ENCODE peak calls at places on chromosomes 12 and 14, in seven cellular contexts. K is IMR-90; Z is upper lobe of right lung; P is tibial artery; T is CD8-positive, alpha-beta T cell; A is mesendoderm; D is suprapubic skin. Q is an unnamed sample.
A peak's percentile ranks its signal among the peaks of the same experiment; 100 is the strongest.

GRCh38 chr14:76844223-76844622 is 18.0 kb downstream of the LRRC74A start:
- DNase-seq in K (peak; percentile 29), Z (peak; percentile 74), P (peak; percentile 76), D (peak; percentile 72), A (peak; percentile 77), T (peak; percentile 72), Q (peak; percentile 61)

GRCh38 chr12:100789975-100790374 is 4.6 kb upstream of the ANO4 start:
- DNase-seq in T (no peak), D (no peak), A (no peak), P (no peak), K (no peak), Z (no peak), Q (no peak)

GRCh38 chr14:52879958-52880357 is 70.9 kb downstream of the FERMT2 start:
- DNase-seq in T (no peak), K (peak; percentile 56), A (no peak), Z (no peak), P (no peak), D (no peak), Q (no peak)

GRCh38 chr14:23537351-23538048 is 14.1 kb downstream of the ZFHX2 start:
- DNase-seq in P (no peak), T (no peak), A (peak; percentile 92), K (peak; percentile 30), Z (no peak), D (no peak), Q (peak; percentile 97)

GRCh38 chr14:74671789-74672188 is 41.1 kb downstream of the AREL1 start:
- DNase-seq in A (no peak), D (no peak), Z (no peak), P (no peak), T (no peak), K (peak; percentile 79), Q (no peak)

GRCh38 chr14:52961060-52961639 is 10.3 kb upstream of the FERMT2 start:
- DNase-seq in K (peak; percentile 68), Z (peak; percentile 64), P (peak; percentile 66), D (peak; percentile 72), A (peak; percentile 91), T (peak; percentile 72), Q (peak; percentile 86)

GRCh38 chr12:61043838-61044237 is 1216.4 kb upstream of the USP15 start:
- DNase-seq in T (no peak), A (no peak), P (no peak), Z (no peak), K (no peak), D (no peak), Q (no peak)

GRCh38 chr14:49461529-49462401 is 124.4 kb downstream of the RPS29 start:
- DNase-seq in T (peak; percentile 53), P (no peak), A (peak; percentile 77), D (no peak), Z (no peak), K (peak; percentile 81), Q (peak; percentile 92)

GRCh38 chr12:103077108-103077773 is 119.8 kb downstream of the ASCL1 start:
- DNase-seq in D (no peak), Z (no peak), A (peak; percentile 1), K (no peak), P (no peak), T (no peak), Q (no peak)

GRCh38 chr12:6430990-6431353 is 13.8 kb upstream of the CD27 start:
- DNase-seq in P (peak; percentile 48), K (peak; percentile 29), Z (peak; percentile 23), T (no peak), D (peak; percentile 37), A (no peak), Q (no peak)

GRCh38 chr12:46832084-46832704 is 6.4 kb upstream of the SLC38A4 start:
- DNase-seq in D (no peak), Z (no peak), A (peak; percentile 67), P (no peak), T (no peak), K (no peak), Q (peak; percentile 87)

GRCh38 chr14:62179367-62180018 is 417.3 kb downstream of the SNAPC1 start:
- DNase-seq in A (peak; percentile 88), D (no peak), K (peak; percentile 91), P (no peak), Z (no peak), T (no peak), Q (peak; percentile 90)

GRCh38 chr14:30223966-30224365 is 296.3 kb upstream of the PRKD1 start:
- DNase-seq in K (no peak), Z (no peak), T (no peak), D (no peak), A (no peak), P (peak; percentile 83), Q (no peak)
- H3K27ac ChIP-seq in K (no peak overlapping the region), Z (peak overlapping the region; percentile 2), T (no peak overlapping the region), D (peak overlapping the region; percentile 12), A (no peak overlapping the region), P (peak overlapping the region; percentile 80), Q (no peak overlapping the region)

GRCh38 chr14:79576434-79576833 is 634.9 kb downstream of the DIO2 start:
- DNase-seq in K (peak; percentile 67), D (no peak), Z (no peak), T (no peak), A (no peak), P (no peak), Q (no peak)
- H3K4me1 ChIP-seq in K (peaks cover 3% of the 10 kb centered on the region), D (no peaks in the 10 kb centered on the region), Z (no peaks in the 10 kb centered on the region), T (no peaks in the 10 kb centered on the region), A (no peaks in the 10 kb centered on the region), P (no peaks in the 10 kb centered on the region), Q (peaks cover 4% of the 10 kb centered on the region)

DNA sequence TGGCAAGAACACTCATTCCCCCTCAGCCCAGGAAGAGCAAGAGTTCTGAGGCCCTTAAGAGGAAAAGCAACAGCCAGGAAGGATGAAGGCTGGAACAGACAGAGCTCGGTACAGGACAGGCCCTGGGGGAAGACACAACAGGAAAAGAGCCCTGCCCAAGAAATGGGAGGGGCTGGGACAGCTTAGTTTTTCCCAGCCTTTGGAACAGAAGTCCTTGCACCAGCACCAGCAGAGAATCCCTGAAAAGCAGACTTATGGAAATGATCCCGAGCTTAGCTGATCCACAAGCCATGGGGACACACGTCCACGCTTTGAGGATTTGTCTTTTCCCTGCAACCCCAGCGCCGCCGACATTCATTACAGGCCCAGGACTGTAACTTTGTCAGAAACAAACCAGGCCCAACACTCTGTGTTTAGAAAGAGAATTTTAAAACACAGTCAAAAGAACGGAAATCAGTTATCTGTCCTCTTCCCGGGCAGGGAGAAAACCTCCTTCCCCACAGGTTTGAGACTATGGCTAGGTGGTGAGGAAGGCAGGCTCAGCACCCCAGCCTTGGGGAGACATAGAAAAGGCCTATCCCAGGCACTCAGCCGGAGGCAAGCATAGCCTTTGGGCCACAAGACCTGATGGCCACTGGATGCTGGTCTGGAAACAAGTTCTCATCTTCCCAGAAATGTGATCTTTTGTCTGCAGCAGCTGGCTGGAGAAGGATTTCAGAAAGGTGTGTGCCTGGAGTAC is 4.0 kb upstream of the AVIL start:
- DNase-seq in A (no peak), T (no peak), K (no peak), D (no peak), P (no peak), Z (no peak), Q (no peak)
- H3K27ac ChIP-seq in A (no peak overlapping the region), T (no peak overlapping the region), K (no peak overlapping the region), D (no peak overlapping the region), P (no peak overlapping the region), Z (peak overlapping the region; percentile 40), Q (no peak overlapping the region)

DNA sequence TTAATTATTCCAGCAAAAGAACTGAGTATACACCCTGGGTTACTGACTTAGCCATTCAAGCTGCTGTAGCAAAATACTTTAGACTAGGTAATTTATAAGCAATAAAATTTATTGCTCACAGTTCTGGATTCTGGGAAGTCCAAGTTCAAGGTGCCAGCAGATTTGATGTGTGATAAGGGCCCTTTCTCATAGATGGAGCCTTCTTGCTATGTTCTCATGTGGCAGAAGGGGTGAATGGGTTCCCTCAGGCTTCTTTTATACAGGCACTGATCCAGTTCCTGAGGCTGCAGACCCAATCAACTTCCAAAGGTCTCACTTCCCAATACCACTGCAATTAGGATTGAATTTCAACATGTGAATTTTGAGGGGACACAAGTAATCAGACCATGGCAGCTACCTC is 178.4 kb downstream of the RASSF9 start:
- DNase-seq in T (no peak), D (no peak), Z (no peak), K (no peak), P (no peak), A (no peak), Q (no peak)
- H3K4me1 ChIP-seq in T (no peaks in the 10 kb centered on the region), D (no peaks in the 10 kb centered on the region), Z (no peaks in the 10 kb centered on the region), K (no peaks in the 10 kb centered on the region), P (no peaks in the 10 kb centered on the region), A (no peaks in the 10 kb centered on the region), Q (no peaks in the 10 kb centered on the region)

GRCh38 chr14:60174352-60175254 is 9.4 kb upstream of the DHRS7 start:
- DNase-seq in Z (no peak), T (no peak), P (no peak), D (no peak), A (no peak), K (no peak), Q (peak; percentile 34)

GRCh38 chr14:60169722-60170121 is 4.5 kb upstream of the DHRS7 start:
- DNase-seq in D (no peak), A (no peak), T (no peak), Z (no peak), P (no peak), K (no peak), Q (no peak)

GRCh38 chr14:60170948-60171347 is 5.8 kb upstream of the DHRS7 start:
- DNase-seq in K (no peak), P (no peak), A (no peak), Z (no peak), T (no peak), D (no peak), Q (no peak)

GRCh38 chr14:60168841-60169240 is 3.6 kb upstream of the DHRS7 start:
- DNase-seq in D (no peak), Z (no peak), K (no peak), P (no peak), T (no peak), A (no peak), Q (no peak)

GRCh38 chr14:60171690-60172089 is 6.5 kb upstream of the DHRS7 start:
- DNase-seq in A (no peak), D (no peak), T (no peak), P (no peak), Z (no peak), K (no peak), Q (no peak)
- H3K27ac ChIP-seq in A (no peak overlapping the region), D (no peak overlapping the region), T (no peak overlapping the region), P (no peak overlapping the region), Z (no peak overlapping the region), K (no peak overlapping the region), Q (no peak overlapping the region)

Q was measured in GM23338.